ENCODE peak calls at places on chromosomes 13 and 19, in eight cellular contexts. V is ovary; B is EH; G is NCI-H748 treated with DMSO at 0.1 percent for 48 hours; Y is stimulated activated CD8-positive, alpha-beta memory T cell treated with anti-CD3 and anti-CD28 coated beads, Interleukin-2, amount 100 ng/mL, for 1 hour; A is adrenal gland; C is cardiac fibroblast; H is stimulated activated CD4-positive, alpha-beta T cell treated with anti-CD3 and anti-CD28 coated beads, Interleukin-1b, Interleukin-23, amount 100 ng/mL, for 24 hours. X is an unnamed sample.

GRCh38 chr19:1451916-1452801 is 2.2 kb downstream of the APC2 start:
- DNase-seq in B (no peak), C (no peak), Y (no peak), A (no peak), G (no peak), V (no peak), H (no peak), X (no peak)

GRCh38 chr19:19643158-19644053 is at the start of gene GMIP:
- DNase-seq in G (peak), H (peak), Y (peak), C (peak), V (peak), A (peak), B (peak), X (peak)

GRCh38 chr13:30159446-30159839 is 147.9 kb downstream of the KATNAL1 start:
- DNase-seq in C (peak), G (no peak), Y (no peak), V (no peak), H (peak), A (no peak), B (peak), X (no peak)

GRCh38 chr13:43846496-43846895 is 33.0 kb downstream of the CCDC122 start:
- DNase-seq in B (peak), C (peak), V (no peak), G (no peak), Y (no peak), A (no peak), H (no peak), X (no peak)

GRCh38 chr13:46181799-46182490 is at the start of gene LCP1:
- DNase-seq in C (no peak), V (no peak), Y (peak), B (no peak), H (peak), A (no peak), G (no peak), X (no peak)

GRCh38 chr19:10238172-10238783 is 7.1 kb upstream of the S1PR2 start:
- DNase-seq in Y (no peak), B (peak), H (no peak), V (peak), C (peak), G (peak), A (no peak), X (no peak)

GRCh38 chr13:75016225-75016624 is 465.7 kb downstream of the TBC1D4 start:
- DNase-seq in G (no peak), A (no peak), B (no peak), C (no peak), V (no peak), Y (no peak), H (no peak), X (no peak)

GRCh38 chr19:22144394-22144793 is 52.4 kb downstream of the ZNF676 start:
- DNase-seq in V (no peak), C (peak), B (no peak), A (no peak), G (no peak), Y (no peak), H (no peak), X (peak)

GRCh38 chr19:23116802-23117571 is at the start of gene ZNF730:
- DNase-seq in A (peak), H (peak), G (peak), V (peak), Y (peak), B (peak), C (peak), X (no peak)

GRCh38 chr13:72639377-72639776 is 88.1 kb downstream of the MZT1 start:
- DNase-seq in G (no peak), Y (no peak), A (no peak), C (no peak), H (no peak), B (no peak), V (no peak), X (no peak)

GRCh38 chr13:106034201-106034600 is 501.3 kb downstream of the EFNB2 start:
- DNase-seq in V (no peak), C (peak), B (no peak), Y (no peak), A (no peak), H (no peak), G (no peak), X (no peak)

GRCh38 chr13:106685142-106685541 is 117.2 kb upstream of the ARGLU1 start:
- DNase-seq in B (no peak), C (no peak), A (no peak), V (no peak), H (no peak), G (no peak), Y (no peak), X (no peak)

GRCh38 chr19:36041831-36042230 is 9.2 kb upstream of the CLIP3 start:
- DNase-seq in V (peak), B (peak), G (no peak), H (no peak), C (peak), Y (no peak), A (no peak), X (no peak)

GRCh38 chr13:31046711-31047279 is 114.3 kb downstream of the TEX26 start:
- DNase-seq in B (peak), C (peak), V (peak), A (no peak), H (no peak), Y (no peak), G (peak), X (no peak)

GRCh38 chr13:49697468-49697867 is 6.2 kb upstream of the EBPL start:
- DNase-seq in H (no peak), C (no peak), A (no peak), G (no peak), V (no peak), B (no peak), Y (no peak), X (no peak)

GRCh38 chr19:17281391-17282304 is at the start of gene ANKLE1:
- DNase-seq in A (no peak), G (no peak), V (no peak), B (peak), H (no peak), C (no peak), Y (no peak), X (no peak)

GRCh38 chr19:23474761-23475160 is 79.5 kb upstream of the ZNF91 start:
- DNase-seq in A (no peak), C (no peak), V (no peak), G (no peak), B (no peak), Y (no peak), H (no peak), X (no peak)

GRCh38 chr19:48713041-48713863 is 6.3 kb downstream of the MAMSTR start:
- DNase-seq in G (peak), V (peak), H (no peak), C (no peak), B (peak), Y (no peak), A (no peak), X (no peak)

GRCh38 chr13:44101347-44102083 is 221.8 kb downstream of the LACC1 start:
- DNase-seq in B (no peak), A (no peak), Y (no peak), G (no peak), V (no peak), C (no peak), H (no peak), X (no peak)

GRCh38 chr19:3983542-3983914 is 1.7 kb downstream of the EEF2 start:
- DNase-seq in B (no peak), V (no peak), C (no peak), A (no peak), G (no peak), Y (no peak), H (no peak), X (no peak)

X was measured in HCT116.